ENCODE peak calls at places on chromosomes 11 and 22, in eight cellular contexts. One of them, this sample, is unnamed. For H3K27me3, the result is how much of the 10 kb centered on the place peaks cover.

GRCh38 chr22:17281026-17281809 is 62.0 kb upstream of the ADA2 start:
- DNase-seq in esophagus squamous epithelium: no peak
- DNase-seq in ovary: no peak
- DNase-seq in fibroblast of lung: no peak
- DNase-seq in heart right ventricle: no peak
- DNase-seq in pancreas: no peak
- DNase-seq in heart left ventricle: peak
- DNase-seq in body of pancreas: no peak
- DNase-seq in this sample: no peak

GRCh38 chr22:38638216-38638615 is 18.0 kb downstream of the FAM227A start:
- DNase-seq in heart left ventricle: no peak
- DNase-seq in esophagus squamous epithelium: no peak
- DNase-seq in fibroblast of lung: peak
- DNase-seq in pancreas: no peak
- DNase-seq in heart right ventricle: no peak
- DNase-seq in ovary: no peak
- DNase-seq in body of pancreas: no peak
- DNase-seq in this sample: no peak

GRCh38 chr11:13114566-13115465 is 105.7 kb downstream of the RASSF10 start:
- DNase-seq in heart left ventricle: no peak
- DNase-seq in esophagus squamous epithelium: no peak
- DNase-seq in fibroblast of lung: no peak
- DNase-seq in ovary: no peak
- DNase-seq in pancreas: no peak
- DNase-seq in heart right ventricle: no peak
- DNase-seq in body of pancreas: peak
- DNase-seq in this sample: no peak

GRCh38 chr11:28649922-28650321 is 541.7 kb downstream of the METTL15 start:
- DNase-seq in heart left ventricle: no peak
- DNase-seq in heart right ventricle: no peak
- DNase-seq in esophagus squamous epithelium: no peak
- DNase-seq in ovary: no peak
- DNase-seq in fibroblast of lung: peak
- DNase-seq in pancreas: no peak
- DNase-seq in body of pancreas: no peak
- DNase-seq in this sample: no peak

GRCh38 chr11:124643605-124644425 is 21.2 kb downstream of the TBRG1 start:
- DNase-seq in body of pancreas: no peak
- DNase-seq in heart right ventricle: no peak
- DNase-seq in ovary: no peak
- DNase-seq in heart left ventricle: no peak
- DNase-seq in fibroblast of lung: peak
- DNase-seq in pancreas: no peak
- DNase-seq in esophagus squamous epithelium: no peak
- DNase-seq in this sample: peak

GRCh38 chr11:114846040-114846791 is 167.9 kb downstream of the NXPE2 start:
- DNase-seq in fibroblast of lung: peak
- DNase-seq in heart right ventricle: peak
- DNase-seq in heart left ventricle: peak
- DNase-seq in pancreas: no peak
- DNase-seq in body of pancreas: peak
- DNase-seq in esophagus squamous epithelium: no peak
- DNase-seq in ovary: no peak
- DNase-seq in this sample: no peak

GRCh38 chr22:42399315-42400271 is 32.6 kb downstream of the NFAM1 start:
- DNase-seq in heart left ventricle: no peak
- DNase-seq in ovary: peak
- DNase-seq in pancreas: no peak
- DNase-seq in body of pancreas: peak
- DNase-seq in fibroblast of lung: no peak
- DNase-seq in heart right ventricle: peak
- DNase-seq in esophagus squamous epithelium: no peak
- DNase-seq in this sample: no peak

GRCh38 chr22:23098230-23098705 is 27.9 kb downstream of the GNAZ start:
- DNase-seq in pancreas: no peak
- DNase-seq in body of pancreas: no peak
- DNase-seq in heart left ventricle: no peak
- DNase-seq in heart right ventricle: no peak
- DNase-seq in esophagus squamous epithelium: no peak
- DNase-seq in ovary: peak
- DNase-seq in fibroblast of lung: no peak
- DNase-seq in this sample: no peak

GRCh38 chr22:43777204-43777671 is 34.9 kb downstream of the EFCAB6 start:
- DNase-seq in pancreas: no peak
- DNase-seq in ovary: no peak
- DNase-seq in fibroblast of lung: peak
- DNase-seq in heart left ventricle: no peak
- DNase-seq in esophagus squamous epithelium: no peak
- DNase-seq in body of pancreas: no peak
- DNase-seq in heart right ventricle: no peak
- DNase-seq in this sample: no peak

GRCh38 chr22:28548411-28548810 is 131.2 kb downstream of the TTC28 start:
- DNase-seq in esophagus squamous epithelium: no peak
- DNase-seq in heart left ventricle: no peak
- DNase-seq in ovary: no peak
- DNase-seq in body of pancreas: no peak
- DNase-seq in fibroblast of lung: peak
- DNase-seq in heart right ventricle: no peak
- DNase-seq in pancreas: no peak
- DNase-seq in this sample: no peak

GRCh38 chr11:112795142-112795815 is 165.9 kb upstream of the NCAM1 start:
- DNase-seq in fibroblast of lung: peak
- DNase-seq in body of pancreas: peak
- DNase-seq in heart left ventricle: no peak
- DNase-seq in pancreas: no peak
- DNase-seq in ovary: no peak
- DNase-seq in heart right ventricle: no peak
- DNase-seq in esophagus squamous epithelium: no peak
- DNase-seq in this sample: no peak

GRCh38 chr22:22576244-22576988 is 17.4 kb upstream of the PRAME start:
- DNase-seq in pancreas: peak
- DNase-seq in heart left ventricle: peak
- DNase-seq in fibroblast of lung: peak
- DNase-seq in ovary: peak
- DNase-seq in body of pancreas: peak
- DNase-seq in heart right ventricle: peak
- DNase-seq in esophagus squamous epithelium: no peak
- DNase-seq in this sample: no peak

GRCh38 chr22:26535499-26535898 is 23.2 kb upstream of the TFIP11 start:
- DNase-seq in pancreas: no peak
- DNase-seq in body of pancreas: no peak
- DNase-seq in heart left ventricle: no peak
- DNase-seq in ovary: no peak
- DNase-seq in fibroblast of lung: no peak
- DNase-seq in esophagus squamous epithelium: no peak
- DNase-seq in heart right ventricle: no peak
- DNase-seq in this sample: no peak

DNA sequence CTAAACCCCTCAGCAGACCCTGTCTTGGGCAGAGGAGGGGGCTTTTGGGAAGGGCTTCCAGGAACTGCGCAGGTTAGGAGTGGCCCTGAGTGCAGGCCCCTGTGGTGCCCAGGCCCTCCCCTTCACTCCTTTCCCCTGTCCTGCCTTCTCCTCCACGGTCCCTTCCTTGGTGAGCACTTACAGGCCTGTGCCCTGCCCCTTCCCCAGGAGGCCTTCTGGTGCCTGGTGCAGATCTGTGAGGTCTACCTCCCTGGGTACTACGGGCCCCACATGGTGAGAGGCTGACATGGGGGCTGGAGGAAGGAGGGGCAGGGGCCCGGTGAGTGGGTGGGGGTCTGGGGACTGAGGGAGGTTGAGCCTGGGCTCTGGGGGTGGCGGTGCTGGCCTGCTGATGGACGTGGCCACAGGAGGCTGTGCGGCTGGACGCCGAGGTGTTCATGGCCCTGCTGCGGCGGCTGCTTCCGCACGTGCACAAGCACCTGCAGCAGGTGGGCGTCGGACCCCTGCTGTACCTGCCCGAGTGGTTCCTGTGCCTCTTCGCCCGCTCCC is 2.6 kb downstream of the TBC1D10C start:
- DNase-seq in body of pancreas: no peak
- DNase-seq in pancreas: no peak
- DNase-seq in ovary: no peak
- DNase-seq in esophagus squamous epithelium: no peak
- DNase-seq in heart left ventricle: no peak
- DNase-seq in fibroblast of lung: no peak
- DNase-seq in heart right ventricle: no peak
- DNase-seq in this sample: no peak
- H3K27ac ChIP-seq in body of pancreas: no peak
- H3K27ac ChIP-seq in pancreas: no peak
- H3K27ac ChIP-seq in ovary: no peak
- H3K27ac ChIP-seq in esophagus squamous epithelium: peak
- H3K27ac ChIP-seq in heart left ventricle: peak
- H3K27ac ChIP-seq in fibroblast of lung: no peak
- H3K27ac ChIP-seq in heart right ventricle: no peak
- H3K27ac ChIP-seq in this sample: no peak

GRCh38 chr11:88282789-88283188 is 54.7 kb downstream of the CTSC start:
- DNase-seq in pancreas: no peak
- DNase-seq in ovary: no peak
- DNase-seq in body of pancreas: no peak
- DNase-seq in heart left ventricle: no peak
- DNase-seq in fibroblast of lung: no peak
- DNase-seq in esophagus squamous epithelium: no peak
- DNase-seq in heart right ventricle: no peak
- DNase-seq in this sample: no peak

GRCh38 chr11:88275636-88276035 is 61.9 kb downstream of the CTSC start:
- DNase-seq in esophagus squamous epithelium: no peak
- DNase-seq in ovary: no peak
- DNase-seq in fibroblast of lung: no peak
- DNase-seq in pancreas: no peak
- DNase-seq in heart right ventricle: no peak
- DNase-seq in body of pancreas: no peak
- DNase-seq in heart left ventricle: no peak
- DNase-seq in this sample: no peak

GRCh38 chr11:88280673-88281316 is 56.7 kb downstream of the CTSC start:
- DNase-seq in esophagus squamous epithelium: no peak
- DNase-seq in heart right ventricle: no peak
- DNase-seq in heart left ventricle: no peak
- DNase-seq in fibroblast of lung: peak
- DNase-seq in ovary: no peak
- DNase-seq in body of pancreas: peak
- DNase-seq in pancreas: no peak
- DNase-seq in this sample: no peak

GRCh38 chr11:88284306-88285057 is 53.1 kb downstream of the CTSC start:
- DNase-seq in heart left ventricle: no peak
- DNase-seq in esophagus squamous epithelium: no peak
- DNase-seq in pancreas: no peak
- DNase-seq in body of pancreas: no peak
- DNase-seq in fibroblast of lung: no peak
- DNase-seq in heart right ventricle: peak
- DNase-seq in ovary: no peak
- DNase-seq in this sample: no peak

DNA sequence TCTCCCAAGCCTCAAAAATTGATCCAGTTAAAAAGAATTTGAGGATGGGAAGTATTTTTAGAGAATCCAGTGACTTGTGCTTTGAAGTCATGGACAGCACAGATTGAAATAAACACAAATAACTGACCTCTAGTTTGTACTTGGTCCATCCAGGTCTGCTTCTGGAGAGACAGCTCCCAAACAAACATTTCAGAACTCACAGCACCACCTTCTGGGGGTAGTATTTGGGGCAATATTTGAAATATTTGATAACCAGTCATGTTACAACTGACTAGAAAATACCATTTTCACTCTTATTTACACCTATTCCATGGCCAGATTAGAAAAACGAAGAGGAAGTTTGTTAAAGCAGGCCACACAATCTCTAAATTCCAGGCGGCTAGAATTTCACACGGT is 56.2 kb downstream of the CTSC start:
- DNase-seq in pancreas: no peak
- DNase-seq in body of pancreas: no peak
- DNase-seq in fibroblast of lung: peak
- DNase-seq in heart right ventricle: no peak
- DNase-seq in esophagus squamous epithelium: no peak
- DNase-seq in heart left ventricle: no peak
- DNase-seq in ovary: no peak
- DNase-seq in this sample: no peak
- TF ChIP-seq CTCF in pancreas: no peak
- TF ChIP-seq CTCF in body of pancreas: no peak
- TF ChIP-seq CTCF in fibroblast of lung: no peak
- TF ChIP-seq CTCF in heart right ventricle: peak
- TF ChIP-seq CTCF in esophagus squamous epithelium: peak
- TF ChIP-seq CTCF in heart left ventricle: no peak
- TF ChIP-seq CTCF in ovary: no peak
- TF ChIP-seq CTCF in this sample: no peak

GRCh38 chr11:34135439-34135838 is 30.0 kb downstream of the NAT10 start:
- DNase-seq in esophagus squamous epithelium: no peak
- DNase-seq in body of pancreas: no peak
- DNase-seq in heart left ventricle: no peak
- DNase-seq in heart right ventricle: no peak
- DNase-seq in ovary: no peak
- DNase-seq in pancreas: no peak
- DNase-seq in fibroblast of lung: no peak
- DNase-seq in this sample: no peak

GRCh38 chr11:34136420-34136819 is 31.0 kb downstream of the NAT10 start:
- DNase-seq in heart left ventricle: no peak
- DNase-seq in pancreas: no peak
- DNase-seq in ovary: no peak
- DNase-seq in heart right ventricle: no peak
- DNase-seq in fibroblast of lung: peak
- DNase-seq in body of pancreas: no peak
- DNase-seq in esophagus squamous epithelium: no peak
- DNase-seq in this sample: no peak

GRCh38 chr11:34139346-34139745 is 33.9 kb downstream of the NAT10 start:
- DNase-seq in heart left ventricle: no peak
- DNase-seq in body of pancreas: no peak
- DNase-seq in ovary: no peak
- DNase-seq in pancreas: no peak
- DNase-seq in fibroblast of lung: no peak
- DNase-seq in heart right ventricle: no peak
- DNase-seq in esophagus squamous epithelium: no peak
- DNase-seq in this sample: no peak

GRCh38 chr11:34143048-34143447 is 37.6 kb downstream of the NAT10 start:
- DNase-seq in body of pancreas: no peak
- DNase-seq in pancreas: no peak
- DNase-seq in heart right ventricle: no peak
- DNase-seq in heart left ventricle: no peak
- DNase-seq in ovary: no peak
- DNase-seq in esophagus squamous epithelium: no peak
- DNase-seq in fibroblast of lung: no peak
- DNase-seq in this sample: no peak

GRCh38 chr11:34140149-34140548 is 34.7 kb downstream of the NAT10 start:
- DNase-seq in pancreas: no peak
- DNase-seq in ovary: no peak
- DNase-seq in esophagus squamous epithelium: no peak
- DNase-seq in heart right ventricle: no peak
- DNase-seq in heart left ventricle: no peak
- DNase-seq in body of pancreas: no peak
- DNase-seq in fibroblast of lung: no peak
- DNase-seq in this sample: no peak
- H3K27me3 ChIP-seq in pancreas: under half
- H3K27me3 ChIP-seq in ovary: under half
- H3K27me3 ChIP-seq in esophagus squamous epithelium: under half
- H3K27me3 ChIP-seq in heart right ventricle: under half
- H3K27me3 ChIP-seq in heart left ventricle: under half
- H3K27me3 ChIP-seq in body of pancreas: under half
- H3K27me3 ChIP-seq in fibroblast of lung: under half
- H3K27me3 ChIP-seq in this sample: under half

DNA sequence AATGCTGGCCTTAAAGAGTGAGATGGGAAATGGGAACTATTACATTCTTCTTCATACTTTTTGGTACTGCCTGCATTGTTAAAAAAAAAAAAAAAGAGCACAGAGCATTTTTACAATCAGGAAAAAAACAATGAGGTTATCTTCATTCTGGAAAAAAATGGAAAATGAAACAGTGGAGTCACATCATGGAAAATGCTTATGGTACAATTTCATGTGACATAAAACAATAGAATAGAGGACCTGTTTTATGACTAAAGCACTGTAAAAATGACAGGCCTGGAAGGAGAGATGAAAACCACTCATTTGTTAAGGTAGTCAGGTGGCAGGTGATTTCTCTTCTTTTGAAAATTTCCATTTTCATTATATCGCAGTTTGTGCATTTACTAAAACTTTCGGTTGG is 75.0 kb downstream of the TIMP3 start:
- DNase-seq in esophagus squamous epithelium: no peak
- DNase-seq in fibroblast of lung: no peak
- DNase-seq in heart right ventricle: no peak
- DNase-seq in body of pancreas: no peak
- DNase-seq in heart left ventricle: no peak
- DNase-seq in ovary: no peak
- DNase-seq in pancreas: no peak
- DNase-seq in this sample: no peak
- H3K27ac ChIP-seq in esophagus squamous epithelium: no peak
- H3K27ac ChIP-seq in fibroblast of lung: no peak
- H3K27ac ChIP-seq in heart right ventricle: no peak
- H3K27ac ChIP-seq in body of pancreas: no peak
- H3K27ac ChIP-seq in heart left ventricle: no peak
- H3K27ac ChIP-seq in ovary: no peak
- H3K27ac ChIP-seq in pancreas: no peak
- H3K27ac ChIP-seq in this sample: no peak